ENCODE peak calls at places on chromosomes 5 and 9, in nine cellular contexts. R is breast epithelium; K is thoracic aorta; O is effector memory CD4-positive, alpha-beta T cell; S is mammary epithelial cell; T is DND-41; B is lower lobe of right lung; H is fibroblast of pulmonary artery; J is A549. N is an unnamed sample.

GRCh38 chr5:158594595-158595242 is 505.0 kb downstream of the EBF1 start:
- DNase-seq in R (no peak), K (no peak), O (no peak), S (no peak), T (no peak), B (no peak), H (no peak), J (no peak), N (no peak)

GRCh38 chr5:59218424-59219045 is 635.7 kb downstream of the RAB3C start:
- DNase-seq in R (no peak), K (no peak), O (no peak), S (no peak), T (no peak), B (no peak), H (peak), J (no peak), N (no peak)

GRCh38 chr5:27906911-27907590 is 868.7 kb upstream of the CDH9 start:
- DNase-seq in R (no peak), K (no peak), O (no peak), S (peak), T (no peak), B (no peak), H (peak), J (peak), N (no peak)

GRCh38 chr5:140239461-140239860 is 63.4 kb downstream of the PFDN1 start:
- DNase-seq in R (no peak), K (no peak), O (no peak), S (no peak), T (no peak), B (no peak), H (no peak), J (no peak), N (no peak)

GRCh38 chr9:7266911-7267555 is 509.3 kb downstream of the KDM4C start:
- DNase-seq in R (no peak), K (no peak), O (no peak), S (no peak), T (no peak), B (no peak), H (no peak), J (no peak), N (no peak)

GRCh38 chr9:123998970-123999621 is 12.5 kb upstream of the LHX2 start:
- DNase-seq in R (no peak), K (no peak), O (no peak), S (no peak), T (no peak), B (no peak), H (no peak), J (no peak), N (no peak)

GRCh38 chr5:51275428-51275827 is 107.8 kb upstream of the ISL1 start:
- DNase-seq in R (no peak), K (no peak), O (no peak), S (no peak), T (no peak), B (no peak), H (no peak), J (no peak), N (no peak)

GRCh38 chr5:180135128-180135955 is 63.8 kb upstream of the RNF130 start:
- DNase-seq in R (peak), K (no peak), O (no peak), S (peak), T (no peak), B (peak), H (peak), J (no peak), N (peak)

GRCh38 chr9:38022995-38023394 is 46.0 kb downstream of the SHB start:
- DNase-seq in R (peak), K (no peak), O (no peak), S (no peak), T (no peak), B (peak), H (no peak), J (no peak), N (no peak)

DNA sequence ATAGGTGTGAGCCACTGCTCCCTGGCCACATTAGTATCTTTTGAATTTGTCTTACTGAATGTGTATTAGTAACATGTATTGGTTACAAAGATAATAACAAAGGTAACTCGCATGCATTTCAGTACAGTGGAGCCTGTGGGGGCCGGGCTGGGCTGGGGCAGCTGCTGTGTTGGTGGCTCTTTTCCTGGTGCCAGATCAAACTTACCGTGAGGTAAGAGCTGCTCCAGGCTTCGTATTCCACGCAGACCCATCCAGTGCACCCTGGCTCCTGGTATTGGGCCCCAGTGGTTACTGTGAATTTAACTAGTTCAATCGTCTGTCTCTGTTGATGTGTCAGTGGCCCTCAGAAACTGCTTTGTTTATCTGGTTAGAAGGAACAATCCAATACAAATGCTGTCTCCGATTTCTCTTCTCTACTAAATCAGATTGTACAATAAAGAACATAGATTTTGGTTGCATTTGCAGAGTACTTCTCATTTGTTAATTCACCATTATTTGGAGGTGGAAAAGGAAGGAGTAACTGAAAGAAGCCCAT is 15.6 kb downstream of the PRRC2B start:
- DNase-seq in R (no peak), K (no peak), O (no peak), S (no peak), T (no peak), B (no peak), H (no peak), J (no peak), N (no peak)
- H3K4me3 ChIP-seq in R (no peak), K (no peak), O (peak), S (no peak), T (no peak), B (no peak), H (no peak), J (no peak), N (no peak)

GRCh38 chr5:123174916-123175481 is 86.0 kb downstream of the PRDM6 start:
- DNase-seq in R (no peak), K (no peak), O (no peak), S (no peak), T (no peak), B (no peak), H (no peak), J (no peak), N (no peak)
- H3K4me3 ChIP-seq in R (no peak), K (no peak), O (no peak), S (no peak), T (no peak), B (no peak), H (no peak), J (no peak), N (no peak)

GRCh38 chr9:129139233-129139992 is 28.2 kb downstream of the PTPA start:
- DNase-seq in R (peak), K (peak), O (peak), S (peak), T (peak), B (peak), H (peak), J (peak), N (no peak)
- H3K4me3 ChIP-seq in R (peak), K (peak), O (peak), S (peak), T (no peak), B (peak), H (peak), J (peak), N (peak)

DNA sequence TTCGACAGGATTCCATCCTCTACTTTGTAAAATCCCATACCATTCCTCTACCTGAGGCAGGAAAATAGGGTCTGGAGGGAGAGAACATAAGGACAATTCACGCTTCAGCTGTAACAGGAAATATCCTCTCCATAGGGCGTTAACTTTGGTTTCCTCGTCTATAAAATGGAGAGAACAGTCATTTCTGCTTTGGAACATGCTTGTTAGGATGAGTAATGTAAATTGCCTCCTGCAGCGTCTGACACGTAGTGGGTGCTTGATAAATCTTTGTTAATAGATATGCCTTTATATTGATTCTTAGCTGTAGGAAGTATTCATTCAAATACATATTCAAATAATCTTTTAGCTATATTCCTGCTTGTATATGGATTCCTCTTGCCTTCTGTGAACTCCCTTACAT is 706 bp upstream of the SUB1 start:
- DNase-seq in R (no peak), K (no peak), O (no peak), S (no peak), T (no peak), B (no peak), H (no peak), J (no peak), N (no peak)
- H3K4me3 ChIP-seq in R (no peak), K (peak), O (peak), S (no peak), T (no peak), B (no peak), H (no peak), J (peak), N (no peak)

GRCh38 chr5:34684980-34685352 is 28.8 kb downstream of the RAI14 start:
- DNase-seq in R (no peak), K (no peak), O (no peak), S (no peak), T (no peak), B (no peak), H (no peak), J (no peak), N (no peak)

GRCh38 chr5:34686762-34687268 is 30.7 kb downstream of the RAI14 start:
- DNase-seq in R (no peak), K (peak), O (no peak), S (peak), T (no peak), B (peak), H (peak), J (peak), N (peak)

GRCh38 chr5:34688015-34688800 is 32.1 kb downstream of the RAI14 start:
- DNase-seq in R (no peak), K (no peak), O (no peak), S (no peak), T (no peak), B (no peak), H (peak), J (no peak), N (no peak)

GRCh38 chr5:34685485-34686197 is 29.5 kb downstream of the RAI14 start:
- DNase-seq in R (no peak), K (no peak), O (no peak), S (peak), T (no peak), B (no peak), H (peak), J (peak), N (no peak)

GRCh38 chr5:34687269-34688011 is 31.3 kb downstream of the RAI14 start:
- DNase-seq in R (no peak), K (no peak), O (no peak), S (no peak), T (no peak), B (no peak), H (peak), J (peak), N (no peak)
- H3K4me3 ChIP-seq in R (no peak), K (no peak), O (no peak), S (no peak), T (no peak), B (no peak), H (peak), J (peak), N (peak)

GRCh38 chr5:88785396-88786216 is 97.4 kb downstream of the MEF2C start:
- DNase-seq in R (no peak), K (peak), O (no peak), S (peak), T (no peak), B (no peak), H (peak), J (peak), N (no peak)

GRCh38 chr5:88787856-88788255 is 95.1 kb downstream of the MEF2C start:
- DNase-seq in R (no peak), K (no peak), O (no peak), S (no peak), T (no peak), B (no peak), H (peak), J (no peak), N (no peak)

GRCh38 chr5:88786789-88787188 is 96.2 kb downstream of the MEF2C start:
- DNase-seq in R (no peak), K (no peak), O (no peak), S (no peak), T (no peak), B (no peak), H (no peak), J (no peak), N (no peak)

GRCh38 chr5:88780731-88781130 is 102.3 kb downstream of the MEF2C start:
- DNase-seq in R (no peak), K (no peak), O (no peak), S (no peak), T (no peak), B (no peak), H (no peak), J (no peak), N (no peak)

GRCh38 chr5:88786217-88786560 is 96.8 kb downstream of the MEF2C start:
- DNase-seq in R (no peak), K (no peak), O (no peak), S (no peak), T (no peak), B (no peak), H (peak), J (no peak), N (no peak)
- H3K4me3 ChIP-seq in R (no peak), K (peak), O (no peak), S (no peak), T (no peak), B (peak), H (peak), J (no peak), N (peak)

GRCh38 chr5:88890070-88890781 is 7.2 kb upstream of the MEF2C start:
- DNase-seq in R (no peak), K (no peak), O (no peak), S (no peak), T (no peak), B (no peak), H (no peak), J (no peak), N (no peak)
- H3K4me3 ChIP-seq in R (peak), K (peak), O (no peak), S (no peak), T (no peak), B (peak), H (peak), J (no peak), N (peak)

DNA sequence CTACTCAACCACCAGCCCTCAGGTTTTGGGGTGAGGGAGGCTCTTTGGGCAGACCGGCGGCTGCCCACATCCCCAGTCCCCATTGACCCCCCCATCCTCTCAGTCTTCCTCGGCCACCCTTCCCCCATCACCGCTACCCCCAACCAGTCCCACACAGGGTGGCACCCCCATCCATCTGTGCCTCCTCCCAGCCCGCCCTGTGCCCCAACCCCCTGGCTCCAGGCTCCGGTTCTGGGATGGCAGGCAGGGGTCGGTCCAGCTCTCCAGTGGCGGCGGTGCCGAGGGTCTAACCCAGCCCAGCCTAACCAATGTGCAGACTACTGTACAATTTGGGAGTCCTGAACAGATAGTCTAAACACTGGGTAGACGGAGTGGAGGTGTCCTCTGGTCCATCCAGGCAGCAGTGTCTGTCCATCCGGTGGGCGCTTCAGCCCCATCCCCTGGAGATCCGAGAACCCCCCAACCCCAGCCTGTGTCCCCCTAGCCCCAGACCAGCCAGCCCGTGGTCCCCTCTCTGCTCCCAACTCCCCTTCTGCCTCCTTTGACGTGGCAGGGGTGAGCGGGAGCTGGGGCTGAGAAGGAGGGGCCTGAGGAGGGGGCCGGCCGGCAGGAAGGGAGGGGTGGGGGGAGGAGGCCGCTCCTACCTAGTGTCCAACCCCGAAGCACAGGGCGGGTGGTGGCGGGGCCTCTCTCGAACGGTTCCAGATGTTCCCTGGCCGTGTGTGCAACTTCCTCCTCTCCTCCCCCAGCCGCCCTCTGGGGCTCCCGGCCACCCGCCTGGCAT is 31.2 kb downstream of the GOLGA2 start:
- DNase-seq in R (peak), K (no peak), O (no peak), S (no peak), T (no peak), B (peak), H (peak), J (no peak), N (no peak)
- H3K4me3 ChIP-seq in R (peak), K (peak), O (no peak), S (no peak), T (no peak), B (peak), H (peak), J (no peak), N (peak)

DNA sequence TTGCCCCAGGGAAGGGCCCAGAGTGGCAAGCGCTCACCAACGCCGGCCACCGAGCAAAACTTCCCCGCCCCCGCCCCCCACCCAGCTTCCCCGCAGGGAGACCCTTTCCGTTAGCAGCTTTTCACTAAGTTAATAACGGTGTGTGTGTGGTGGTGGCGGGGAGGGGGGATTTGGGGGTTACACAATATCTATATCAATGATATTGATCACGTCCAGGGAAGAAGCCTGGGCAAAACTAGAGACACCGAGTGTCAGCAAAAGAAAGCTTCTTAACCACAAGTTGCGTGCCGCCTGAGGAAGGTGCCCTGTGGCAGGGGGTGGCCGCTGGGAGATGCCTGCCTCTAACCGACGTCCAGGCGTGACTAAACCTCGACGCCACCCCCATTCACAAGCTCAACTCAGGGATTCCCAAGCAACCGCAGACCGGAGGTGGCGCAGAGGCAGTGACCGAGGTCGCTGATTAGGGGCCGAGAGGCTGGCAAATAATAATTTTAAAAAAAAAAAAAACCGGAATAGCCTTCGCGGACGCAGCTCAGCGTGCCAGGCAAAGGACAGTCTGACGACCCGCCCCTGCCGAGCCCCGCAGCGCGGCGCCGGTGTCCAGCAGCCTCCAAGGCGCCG is 222.5 kb downstream of the MEF2C start:
- DNase-seq in R (no peak), K (no peak), O (no peak), S (peak), T (no peak), B (no peak), H (no peak), J (no peak), N (no peak)
- H3K4me3 ChIP-seq in R (peak), K (peak), O (peak), S (peak), T (no peak), B (peak), H (peak), J (peak), N (peak)

N was measured in ascending aorta.